ENCODE peak calls at places on chromosomes 11 and 22, in four cellular contexts. R is WTC11, L is HepG2, V is K562. X is an unnamed sample.

GRCh38 chr11:110989734-110990133 is 255.8 kb upstream of the POU2AF2 start:
- DNase-seq in V (no peak), L (no peak), R (no peak), X (no peak)

GRCh38 chr11:3222003-3222855 is 3.6 kb upstream of the MRGPRG start:
- DNase-seq in V (no peak), R (peak; percentile 10), L (no peak), X (no peak)

GRCh38 chr11:107856981-107857517 is 1.5 kb downstream of the SLC35F2 start:
- DNase-seq in V (no peak), R (no peak), L (no peak), X (no peak)

GRCh38 chr11:104033134-104033533 is 3.3 kb upstream of the DDI1 start:
- DNase-seq in L (peak; percentile 73), V (no peak), R (no peak), X (no peak)

GRCh38 chr11:111019931-111020381 is 225.6 kb upstream of the POU2AF2 start:
- DNase-seq in R (no peak), L (no peak), V (no peak), X (no peak)

GRCh38 chr11:34330653-34331052 is 27.2 kb downstream of the ABTB2 start:
- DNase-seq in V (no peak), R (no peak), L (no peak), X (no peak)

GRCh38 chr11:111699579-111700156 is 66.5 kb downstream of the PPP2R1B start:
- DNase-seq in L (no peak), R (no peak), V (peak; percentile 14), X (no peak)

GRCh38 chr22:17140022-17140421 is 18.9 kb upstream of the TMEM121B start:
- DNase-seq in R (no peak), L (no peak), V (no peak), X (no peak)

GRCh38 chr22:23537421-23537820 is 42.7 kb downstream of the IGLL1 start:
- DNase-seq in V (no peak), R (no peak), L (no peak), X (no peak)

GRCh38 chr11:69702239-69702668 is 1.6 kb downstream of the FGF19 start:
- DNase-seq in L (peak; percentile 69), V (no peak), R (peak; percentile 75), X (no peak)

GRCh38 chr11:44005076-44005800 is 42.5 kb upstream of the ACCSL start:
- DNase-seq in V (no peak), L (no peak), R (no peak), X (no peak)

GRCh38 chr11:83220279-83220678 is 26.8 kb downstream of the ANKRD42 start:
- DNase-seq in V (no peak), R (no peak), L (no peak), X (no peak)

GRCh38 chr22:33897621-33897910 is 22.7 kb downstream of the LARGE1 start:
- DNase-seq in R (no peak), V (no peak), L (no peak), X (peak; percentile 42)

GRCh38 chr11:114110948-114111347 is 51.4 kb downstream of the ZBTB16 start:
- DNase-seq in L (no peak), V (no peak), R (no peak), X (no peak)

GRCh38 chr11:117875397-117876048 is 935 bp downstream of the FXYD6 start:
- DNase-seq in V (no peak), R (no peak), L (no peak), X (no peak)

GRCh38 chr22:21837184-21837979 is 30.1 kb downstream of the MAPK1 start:
- DNase-seq in V (no peak), R (no peak), L (peak; percentile 72), X (peak; percentile 39)

GRCh38 chr22:36465232-36466021 is 16.0 kb downstream of the TXN2 start:
- DNase-seq in R (no peak), V (no peak), L (peak; percentile 31), X (no peak)

GRCh38 chr11:119511601-119512000 is 88.6 kb upstream of the THY1 start:
- DNase-seq in L (no peak), V (no peak), R (no peak), X (no peak)

GRCh38 chr11:11843233-11843632 is 1.5 kb downstream of the USP47 start:
- DNase-seq in L (peak; percentile 58), V (peak; percentile 55), R (no peak), X (no peak)

GRCh38 chr11:38498721-38499120 is 1900.7 kb upstream of the RAG2 start:
- DNase-seq in V (peak; percentile 15), R (no peak), L (no peak), X (no peak)

GRCh38 chr22:39502789-39503464 is 837 bp downstream of the MIEF1 start:
- DNase-seq in R (no peak), V (no peak), L (no peak), X (no peak)

GRCh38 chr11:69460540-69461257 is 20.8 kb upstream of the LINC01488 start:
- DNase-seq in R (no peak), V (no peak), L (peak; percentile 30), X (no peak)

DNA sequence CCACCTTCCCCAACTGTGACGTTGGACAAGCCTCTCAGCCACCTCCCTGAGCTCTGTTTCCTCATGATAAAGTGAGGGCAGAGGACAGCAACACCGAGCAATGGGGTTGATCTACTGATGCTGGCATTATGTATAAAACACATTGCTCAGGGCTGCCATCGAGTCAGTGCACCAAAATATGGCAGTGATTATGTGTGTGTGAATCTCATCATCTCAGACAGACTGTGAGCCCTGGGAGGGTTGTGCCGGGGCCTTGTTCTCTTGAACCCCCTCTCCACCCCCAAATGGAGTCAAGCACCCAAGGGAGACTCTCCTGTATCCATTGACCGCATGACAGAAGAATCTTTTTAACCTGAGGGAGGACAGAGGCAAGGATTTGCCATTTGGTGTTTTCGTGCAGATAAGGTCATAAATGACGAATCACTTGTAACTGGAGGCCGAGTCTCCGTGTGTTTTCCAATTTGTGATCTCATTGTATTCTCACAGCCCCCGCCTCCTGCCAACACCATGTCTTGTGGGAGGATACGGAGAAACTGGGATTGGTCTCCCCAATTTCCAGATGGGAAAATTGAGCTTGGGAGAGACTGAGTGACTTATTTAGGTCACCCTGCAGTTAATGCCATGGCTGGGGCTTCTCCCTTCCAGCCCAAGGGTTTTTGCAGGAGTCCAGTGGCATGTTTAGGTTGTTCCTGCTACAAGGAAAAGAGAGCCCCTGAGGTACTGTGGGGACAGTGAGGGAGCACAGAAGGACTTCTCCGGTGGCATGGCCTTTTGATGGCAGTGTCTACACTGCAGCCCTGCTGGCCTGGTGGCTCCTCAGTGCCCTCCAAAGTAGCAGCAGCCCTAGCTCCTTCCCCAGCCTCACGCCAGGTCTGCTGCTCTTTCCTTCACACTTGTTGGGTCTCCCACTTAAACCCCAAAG is 52.4 kb downstream of the CHRDL2 start:
- DNase-seq in V (peak; percentile 37), L (no peak), R (no peak), X (no peak)
- TF ChIP-seq ELF4 in V (no peak), L (no peak), R (no peak), X (no peak)

DNA sequence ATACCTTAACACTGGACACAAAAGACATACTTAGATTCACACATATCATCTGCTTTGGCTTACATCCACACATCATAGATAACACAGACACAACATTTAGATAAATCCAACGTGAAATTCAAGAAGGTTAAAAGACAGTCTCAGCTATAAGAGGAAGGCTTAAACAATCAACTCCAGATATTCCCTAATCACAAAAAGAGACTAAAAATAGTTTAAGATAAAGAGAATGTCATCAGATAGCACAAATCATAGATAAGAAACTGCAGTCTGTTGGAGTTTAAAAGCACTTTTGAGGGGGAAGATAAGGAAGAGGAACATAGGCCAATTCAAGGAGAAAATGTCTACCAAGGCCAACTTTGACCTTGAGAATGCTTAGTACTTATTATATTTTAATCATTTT is 504.8 kb downstream of the JRKL start:
- DNase-seq in R (no peak), L (no peak), V (no peak), X (no peak)
- TF ChIP-seq SP1 in R (no peak), L (no peak), V (no peak), X (no peak)

GRCh38 chr22:43151251-43152000 is at the start of gene TSPO:
- DNase-seq in L (no peak), V (peak; percentile 75), R (no peak), X (peak; percentile 80)
- TF ChIP-seq ELF4 in L (no peak), V (no peak), R (no peak), X (no peak)

DNA sequence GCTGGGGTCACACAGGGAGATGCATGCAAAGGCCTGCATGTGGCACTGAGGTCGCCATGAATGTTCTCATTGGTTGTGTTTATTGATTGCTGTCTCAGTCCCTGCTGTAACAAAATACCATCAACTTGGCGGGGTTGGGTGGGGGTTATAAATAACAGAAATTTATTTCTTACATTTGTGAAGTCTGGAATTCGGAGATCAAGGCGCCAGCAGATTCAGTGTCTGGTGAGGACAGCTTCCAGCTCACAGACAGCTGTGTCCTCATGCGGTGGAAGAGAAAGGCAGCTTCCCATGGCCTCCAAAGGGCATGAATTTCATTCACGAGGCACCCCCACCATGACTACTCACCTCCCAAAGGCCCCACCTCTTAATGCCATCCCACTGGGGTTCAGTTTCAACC is 29.4 kb upstream of the PHF21B start:
- DNase-seq in R (no peak), L (no peak), V (no peak), X (no peak)
- TF ChIP-seq SP1 in R (no peak), L (no peak), V (no peak), X (no peak)

GRCh38 chr11:89516496-89516895 is 25.3 kb upstream of the NOX4 start:
- DNase-seq in L (no peak), R (no peak), V (no peak), X (no peak)
- TF ChIP-seq ELF4 in L (no peak), R (no peak), V (no peak), X (no peak)

GRCh38 chr11:122007611-122008071 is 108.4 kb downstream of the BLID start:
- DNase-seq in R (no peak), V (no peak), L (no peak), X (no peak)
- TF ChIP-seq SP1 in R (no peak), V (no peak), L (no peak), X (no peak)

DNA sequence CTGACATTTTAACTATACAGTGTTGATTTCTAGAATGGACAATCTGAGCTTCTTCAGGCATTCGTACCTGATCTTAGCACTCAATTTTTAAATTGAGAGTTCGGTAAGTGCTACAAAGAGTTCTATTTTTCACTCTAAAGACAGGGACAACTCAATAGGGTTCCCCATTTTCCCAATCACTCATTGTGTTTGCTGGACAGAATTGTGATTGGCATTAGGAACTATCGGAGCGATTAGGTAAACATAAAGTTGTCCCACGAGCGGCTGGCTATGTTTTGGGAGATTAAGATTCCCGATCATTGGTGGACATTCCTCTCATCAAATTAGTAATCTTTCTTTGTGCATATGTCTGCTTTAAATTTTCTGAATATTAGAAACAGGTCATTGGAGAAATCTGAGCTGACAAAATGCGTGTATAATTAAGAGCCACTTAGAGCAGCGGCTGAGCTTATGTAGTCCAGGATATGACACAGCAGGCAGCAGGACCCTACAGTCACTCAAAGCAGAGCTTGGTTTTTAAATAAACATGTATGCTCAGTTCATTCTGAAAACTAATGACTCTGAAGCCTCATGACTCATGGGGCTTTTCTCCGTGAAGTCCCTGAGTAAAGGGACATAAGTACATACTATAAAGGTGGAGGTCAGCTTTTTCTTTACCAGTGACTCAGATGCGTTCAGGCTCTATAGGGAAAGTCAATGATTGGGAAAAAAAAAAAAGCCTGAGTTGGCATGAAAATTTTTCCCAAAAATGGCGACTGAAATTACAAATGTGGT is 109.4 kb downstream of the GRIA4 start:
- DNase-seq in L (peak; percentile 49), V (no peak), R (no peak), X (peak; percentile 6)
- TF ChIP-seq ELF4 in L (no peak), V (no peak), R (no peak), X (no peak)